ENCODE peak calls at places on chromosomes 3 and 15, in five cellular contexts. P, L, B, F and N are unnamed samples.

GRCh38 chr3:29156071-29156715 is 124.7 kb upstream of the RBMS3 start:
- DNase-seq in P (no peak), L (no peak), B (no peak), F (no peak), N (no peak)

GRCh38 chr15:45456212-45457106 is 66.1 kb downstream of the SLC30A4 start:
- DNase-seq in P (peak), L (peak), B (peak), F (no peak), N (no peak)

GRCh38 chr3:171256445-171257250 is 203.6 kb downstream of the TNIK start:
- DNase-seq in P (peak), L (peak), B (no peak), F (no peak), N (no peak)

GRCh38 chr3:96294143-96294542 is 520.3 kb upstream of the EPHA6 start:
- DNase-seq in P (no peak), L (no peak), B (no peak), F (no peak), N (no peak)

GRCh38 chr15:38690737-38691332 is 126.2 kb upstream of the RASGRP1 start:
- DNase-seq in P (peak), L (peak), B (peak), F (peak), N (peak)

GRCh38 chr15:99016680-99017321 is 9.2 kb upstream of the PGPEP1L start:
- DNase-seq in P (peak), L (peak), B (no peak), F (no peak), N (peak)

GRCh38 chr15:90153658-90154057 is 47.5 kb upstream of the SEMA4B start:
- DNase-seq in P (no peak), L (no peak), B (no peak), F (no peak), N (no peak)

GRCh38 chr15:40049076-40049475 is 10.1 kb upstream of the SRP14 start:
- DNase-seq in P (no peak), L (no peak), B (no peak), F (no peak), N (no peak)

GRCh38 chr15:69189157-69189556 is 28.7 kb downstream of the GLCE start:
- DNase-seq in P (no peak), L (no peak), B (no peak), F (no peak), N (no peak)

GRCh38 chr15:64731012-64731806 is 44.2 kb downstream of the RBPMS2 start:
- DNase-seq in P (peak), L (peak), B (peak), F (peak), N (peak)

GRCh38 chr3:188720636-188721035 is 451.1 kb upstream of the TPRG1 start:
- DNase-seq in P (no peak), L (peak), B (no peak), F (no peak), N (no peak)

GRCh38 chr3:87336761-87337160 is 60.4 kb upstream of the POU1F1 start:
- DNase-seq in P (no peak), L (peak), B (no peak), F (no peak), N (no peak)

GRCh38 chr15:75170203-75170602 is 31.5 kb upstream of the C15orf39 start:
- DNase-seq in P (no peak), L (no peak), B (no peak), F (no peak), N (no peak)

GRCh38 chr3:39809995-39810595 is 686 bp downstream of the MYRIP start:
- DNase-seq in P (no peak), L (no peak), B (no peak), F (no peak), N (no peak)

GRCh38 chr3:30475038-30475808 is 131.2 kb upstream of the TGFBR2 start:
- DNase-seq in P (no peak), L (no peak), B (no peak), F (no peak), N (no peak)

GRCh38 chr3:5022966-5023776 is 43.9 kb downstream of the BHLHE40 start:
- DNase-seq in P (peak), L (peak), B (no peak), F (no peak), N (no peak)

GRCh38 chr15:72994778-72995177 is 57.5 kb upstream of the NEO1 start:
- DNase-seq in P (no peak), L (no peak), B (no peak), F (no peak), N (no peak)

GRCh38 chr3:46087871-46088270 is 60.6 kb upstream of the XCR1 start:
- DNase-seq in P (peak), L (peak), B (no peak), F (no peak), N (no peak)

GRCh38 chr15:78059110-78059839 is 18.2 kb downstream of the TBC1D2B start:
- DNase-seq in P (peak), L (no peak), B (no peak), F (no peak), N (no peak)

GRCh38 chr15:92817339-92817886 is 82.7 kb upstream of the CHD2 start:
- DNase-seq in P (no peak), L (no peak), B (no peak), F (no peak), N (no peak)

GRCh38 chr3:60551455-60552209 is 699.6 kb downstream of the FHIT start:
- DNase-seq in P (no peak), L (no peak), B (no peak), F (no peak), N (no peak)

GRCh38 chr3:186514296-186515002 is 29.7 kb downstream of the CRYGS start:
- DNase-seq in P (no peak), L (no peak), B (no peak), F (no peak), N (no peak)

GRCh38 chr3:15206662-15207576 is 873 bp downstream of the CAPN7 start:
- DNase-seq in P (peak), L (peak), B (peak), F (no peak), N (no peak)

GRCh38 chr3:150960708-150961684 is 11.5 kb downstream of the CLRN1 start:
- DNase-seq in P (no peak), L (no peak), B (no peak), F (no peak), N (no peak)

GRCh38 chr15:55526559-55527036 is 18.6 kb upstream of the DNAAF4 start:
- DNase-seq in P (peak), L (peak), B (peak), F (no peak), N (no peak)

GRCh38 chr3:21620511-21621395 is 130.3 kb downstream of the ZNF385D start:
- DNase-seq in P (no peak), L (no peak), B (no peak), F (no peak), N (no peak)

GRCh38 chr15:25597576-25597975 is 158.8 kb upstream of the UBE3A start:
- DNase-seq in P (no peak), L (peak), B (no peak), F (no peak), N (no peak)

GRCh38 chr15:99961011-99961441 is 227.8 kb upstream of the LYSMD4 start:
- DNase-seq in P (no peak), L (no peak), B (no peak), F (no peak), N (no peak)

GRCh38 chr3:25648107-25648535 is 16.6 kb downstream of the TOP2B start:
- DNase-seq in P (peak), L (peak), B (peak), F (peak), N (peak)

GRCh38 chr15:52228928-52229327 is 37.7 kb upstream of the GNB5 start:
- DNase-seq in P (no peak), L (peak), B (no peak), F (no peak), N (no peak)

GRCh38 chr3:183151716-183152385 is 10.7 kb downstream of the LAMP3 start:
- DNase-seq in P (no peak), L (no peak), B (no peak), F (no peak), N (no peak)

GRCh38 chr15:28106294-28107110 is 7.4 kb upstream of the OCA2 start:
- DNase-seq in P (peak), L (peak), B (no peak), F (no peak), N (no peak)

GRCh38 chr3:143140550-143140949 is 21.0 kb downstream of the CHST2 start:
- DNase-seq in P (no peak), L (no peak), B (no peak), F (no peak), N (no peak)